ENCODE peak calls at places on chromosomes 7 and 10, in nine cellular contexts. One of them, this sample, is unnamed.

GRCh38 chr7:70679666-70680065 is 452.3 kb upstream of the GALNT17 start:
- DNase-seq in upper lobe of right lung: no peak
- DNase-seq in amniotic epithelial cell: no peak
- DNase-seq in body of pancreas: no peak
- DNase-seq in Kasumi-1: no peak
- DNase-seq in natural killer cell treated with Interleukin-12 subunit alpha and Interleukin-12 subunit beta and Interleukin-15 and Interleukin-18, amount 100 ng/mL, for 72 hours: peak
- DNase-seq in activated T-helper 9 cell treated with anti-CD3 and anti-CD28 coated beads, Interleukin-2, amount 50 U/mL, for 16 hours: no peak
- DNase-seq in substantia nigra: no peak
- DNase-seq in central memory CD4-positive, alpha-beta T cell: no peak
- DNase-seq in this sample: no peak

GRCh38 chr7:14739496-14740185 is 162.9 kb downstream of the DGKB start:
- DNase-seq in amniotic epithelial cell: no peak
- DNase-seq in upper lobe of right lung: no peak
- DNase-seq in substantia nigra: no peak
- DNase-seq in central memory CD4-positive, alpha-beta T cell: no peak
- DNase-seq in natural killer cell treated with Interleukin-12 subunit alpha and Interleukin-12 subunit beta and Interleukin-15 and Interleukin-18, amount 100 ng/mL, for 72 hours: no peak
- DNase-seq in Kasumi-1: no peak
- DNase-seq in body of pancreas: no peak
- DNase-seq in activated T-helper 9 cell treated with anti-CD3 and anti-CD28 coated beads, Interleukin-2, amount 50 U/mL, for 16 hours: no peak
- DNase-seq in this sample: no peak

GRCh38 chr7:127588697-127589482 is 679 bp downstream of the ARF5 start:
- DNase-seq in amniotic epithelial cell: peak
- DNase-seq in activated T-helper 9 cell treated with anti-CD3 and anti-CD28 coated beads, Interleukin-2, amount 50 U/mL, for 16 hours: peak
- DNase-seq in central memory CD4-positive, alpha-beta T cell: no peak
- DNase-seq in body of pancreas: peak
- DNase-seq in upper lobe of right lung: peak
- DNase-seq in Kasumi-1: peak
- DNase-seq in natural killer cell treated with Interleukin-12 subunit alpha and Interleukin-12 subunit beta and Interleukin-15 and Interleukin-18, amount 100 ng/mL, for 72 hours: no peak
- DNase-seq in substantia nigra: peak
- DNase-seq in this sample: peak

GRCh38 chr10:14740684-14741247 is 33.9 kb downstream of the FAM107B start:
- DNase-seq in Kasumi-1: peak
- DNase-seq in substantia nigra: no peak
- DNase-seq in upper lobe of right lung: no peak
- DNase-seq in body of pancreas: no peak
- DNase-seq in activated T-helper 9 cell treated with anti-CD3 and anti-CD28 coated beads, Interleukin-2, amount 50 U/mL, for 16 hours: no peak
- DNase-seq in amniotic epithelial cell: no peak
- DNase-seq in natural killer cell treated with Interleukin-12 subunit alpha and Interleukin-12 subunit beta and Interleukin-15 and Interleukin-18, amount 100 ng/mL, for 72 hours: no peak
- DNase-seq in central memory CD4-positive, alpha-beta T cell: no peak
- DNase-seq in this sample: no peak

GRCh38 chr7:85030893-85031292 is 156.0 kb downstream of the SEMA3D start:
- DNase-seq in central memory CD4-positive, alpha-beta T cell: no peak
- DNase-seq in amniotic epithelial cell: peak
- DNase-seq in body of pancreas: no peak
- DNase-seq in substantia nigra: no peak
- DNase-seq in natural killer cell treated with Interleukin-12 subunit alpha and Interleukin-12 subunit beta and Interleukin-15 and Interleukin-18, amount 100 ng/mL, for 72 hours: no peak
- DNase-seq in activated T-helper 9 cell treated with anti-CD3 and anti-CD28 coated beads, Interleukin-2, amount 50 U/mL, for 16 hours: no peak
- DNase-seq in upper lobe of right lung: no peak
- DNase-seq in Kasumi-1: peak
- DNase-seq in this sample: no peak

GRCh38 chr10:47104786-47105385 is 193.7 kb downstream of the PTPN20 start:
- DNase-seq in natural killer cell treated with Interleukin-12 subunit alpha and Interleukin-12 subunit beta and Interleukin-15 and Interleukin-18, amount 100 ng/mL, for 72 hours: no peak
- DNase-seq in central memory CD4-positive, alpha-beta T cell: no peak
- DNase-seq in body of pancreas: no peak
- DNase-seq in amniotic epithelial cell: no peak
- DNase-seq in substantia nigra: no peak
- DNase-seq in Kasumi-1: peak
- DNase-seq in upper lobe of right lung: no peak
- DNase-seq in activated T-helper 9 cell treated with anti-CD3 and anti-CD28 coated beads, Interleukin-2, amount 50 U/mL, for 16 hours: no peak
- DNase-seq in this sample: no peak

GRCh38 chr7:118762451-118762850 is 537.9 kb downstream of the ANKRD7 start:
- DNase-seq in natural killer cell treated with Interleukin-12 subunit alpha and Interleukin-12 subunit beta and Interleukin-15 and Interleukin-18, amount 100 ng/mL, for 72 hours: no peak
- DNase-seq in Kasumi-1: no peak
- DNase-seq in activated T-helper 9 cell treated with anti-CD3 and anti-CD28 coated beads, Interleukin-2, amount 50 U/mL, for 16 hours: no peak
- DNase-seq in central memory CD4-positive, alpha-beta T cell: no peak
- DNase-seq in substantia nigra: no peak
- DNase-seq in upper lobe of right lung: no peak
- DNase-seq in body of pancreas: no peak
- DNase-seq in amniotic epithelial cell: no peak
- DNase-seq in this sample: no peak

GRCh38 chr7:30522163-30522562 is 17.5 kb upstream of the GGCT start:
- DNase-seq in central memory CD4-positive, alpha-beta T cell: no peak
- DNase-seq in natural killer cell treated with Interleukin-12 subunit alpha and Interleukin-12 subunit beta and Interleukin-15 and Interleukin-18, amount 100 ng/mL, for 72 hours: no peak
- DNase-seq in upper lobe of right lung: no peak
- DNase-seq in substantia nigra: no peak
- DNase-seq in activated T-helper 9 cell treated with anti-CD3 and anti-CD28 coated beads, Interleukin-2, amount 50 U/mL, for 16 hours: no peak
- DNase-seq in Kasumi-1: no peak
- DNase-seq in body of pancreas: no peak
- DNase-seq in amniotic epithelial cell: no peak
- DNase-seq in this sample: no peak

GRCh38 chr10:78248651-78249464 is 215.2 kb downstream of the RPS24 start:
- DNase-seq in activated T-helper 9 cell treated with anti-CD3 and anti-CD28 coated beads, Interleukin-2, amount 50 U/mL, for 16 hours: no peak
- DNase-seq in natural killer cell treated with Interleukin-12 subunit alpha and Interleukin-12 subunit beta and Interleukin-15 and Interleukin-18, amount 100 ng/mL, for 72 hours: peak
- DNase-seq in substantia nigra: peak
- DNase-seq in upper lobe of right lung: no peak
- DNase-seq in central memory CD4-positive, alpha-beta T cell: no peak
- DNase-seq in amniotic epithelial cell: peak
- DNase-seq in Kasumi-1: no peak
- DNase-seq in body of pancreas: no peak
- DNase-seq in this sample: no peak

GRCh38 chr7:85287126-85287825 is 100.4 kb upstream of the SEMA3D start:
- DNase-seq in upper lobe of right lung: no peak
- DNase-seq in central memory CD4-positive, alpha-beta T cell: no peak
- DNase-seq in body of pancreas: no peak
- DNase-seq in activated T-helper 9 cell treated with anti-CD3 and anti-CD28 coated beads, Interleukin-2, amount 50 U/mL, for 16 hours: no peak
- DNase-seq in Kasumi-1: no peak
- DNase-seq in amniotic epithelial cell: no peak
- DNase-seq in natural killer cell treated with Interleukin-12 subunit alpha and Interleukin-12 subunit beta and Interleukin-15 and Interleukin-18, amount 100 ng/mL, for 72 hours: no peak
- DNase-seq in substantia nigra: no peak
- DNase-seq in this sample: no peak

GRCh38 chr10:132319853-132320669 is 11.9 kb upstream of the LRRC27 start:
- DNase-seq in upper lobe of right lung: peak
- DNase-seq in Kasumi-1: peak
- DNase-seq in amniotic epithelial cell: peak
- DNase-seq in activated T-helper 9 cell treated with anti-CD3 and anti-CD28 coated beads, Interleukin-2, amount 50 U/mL, for 16 hours: peak
- DNase-seq in substantia nigra: no peak
- DNase-seq in central memory CD4-positive, alpha-beta T cell: no peak
- DNase-seq in body of pancreas: no peak
- DNase-seq in natural killer cell treated with Interleukin-12 subunit alpha and Interleukin-12 subunit beta and Interleukin-15 and Interleukin-18, amount 100 ng/mL, for 72 hours: peak
- DNase-seq in this sample: no peak

GRCh38 chr7:125423444-125424155 is 494.0 kb upstream of the POT1 start:
- DNase-seq in upper lobe of right lung: no peak
- DNase-seq in body of pancreas: no peak
- DNase-seq in central memory CD4-positive, alpha-beta T cell: no peak
- DNase-seq in substantia nigra: no peak
- DNase-seq in amniotic epithelial cell: no peak
- DNase-seq in Kasumi-1: peak
- DNase-seq in natural killer cell treated with Interleukin-12 subunit alpha and Interleukin-12 subunit beta and Interleukin-15 and Interleukin-18, amount 100 ng/mL, for 72 hours: peak
- DNase-seq in activated T-helper 9 cell treated with anti-CD3 and anti-CD28 coated beads, Interleukin-2, amount 50 U/mL, for 16 hours: no peak
- DNase-seq in this sample: no peak

GRCh38 chr10:47349941-47350371 is 1.8 kb downstream of the RBP3 start:
- DNase-seq in substantia nigra: no peak
- DNase-seq in natural killer cell treated with Interleukin-12 subunit alpha and Interleukin-12 subunit beta and Interleukin-15 and Interleukin-18, amount 100 ng/mL, for 72 hours: peak
- DNase-seq in Kasumi-1: no peak
- DNase-seq in body of pancreas: no peak
- DNase-seq in amniotic epithelial cell: no peak
- DNase-seq in activated T-helper 9 cell treated with anti-CD3 and anti-CD28 coated beads, Interleukin-2, amount 50 U/mL, for 16 hours: no peak
- DNase-seq in upper lobe of right lung: no peak
- DNase-seq in central memory CD4-positive, alpha-beta T cell: no peak
- DNase-seq in this sample: no peak

GRCh38 chr10:130018253-130018652 is 54.2 kb upstream of the EBF3 start:
- DNase-seq in amniotic epithelial cell: no peak
- DNase-seq in substantia nigra: no peak
- DNase-seq in natural killer cell treated with Interleukin-12 subunit alpha and Interleukin-12 subunit beta and Interleukin-15 and Interleukin-18, amount 100 ng/mL, for 72 hours: no peak
- DNase-seq in central memory CD4-positive, alpha-beta T cell: no peak
- DNase-seq in upper lobe of right lung: no peak
- DNase-seq in body of pancreas: no peak
- DNase-seq in Kasumi-1: peak
- DNase-seq in activated T-helper 9 cell treated with anti-CD3 and anti-CD28 coated beads, Interleukin-2, amount 50 U/mL, for 16 hours: no peak
- DNase-seq in this sample: no peak

GRCh38 chr7:92359801-92360200 is 87.5 kb upstream of the GATAD1 start:
- DNase-seq in substantia nigra: no peak
- DNase-seq in amniotic epithelial cell: peak
- DNase-seq in central memory CD4-positive, alpha-beta T cell: no peak
- DNase-seq in upper lobe of right lung: no peak
- DNase-seq in body of pancreas: no peak
- DNase-seq in activated T-helper 9 cell treated with anti-CD3 and anti-CD28 coated beads, Interleukin-2, amount 50 U/mL, for 16 hours: no peak
- DNase-seq in Kasumi-1: no peak
- DNase-seq in natural killer cell treated with Interleukin-12 subunit alpha and Interleukin-12 subunit beta and Interleukin-15 and Interleukin-18, amount 100 ng/mL, for 72 hours: no peak
- DNase-seq in this sample: no peak

GRCh38 chr7:45402480-45403218 is 171.5 kb upstream of the ADCY1 start:
- DNase-seq in amniotic epithelial cell: peak
- DNase-seq in substantia nigra: no peak
- DNase-seq in activated T-helper 9 cell treated with anti-CD3 and anti-CD28 coated beads, Interleukin-2, amount 50 U/mL, for 16 hours: no peak
- DNase-seq in central memory CD4-positive, alpha-beta T cell: no peak
- DNase-seq in natural killer cell treated with Interleukin-12 subunit alpha and Interleukin-12 subunit beta and Interleukin-15 and Interleukin-18, amount 100 ng/mL, for 72 hours: no peak
- DNase-seq in body of pancreas: no peak
- DNase-seq in Kasumi-1: peak
- DNase-seq in upper lobe of right lung: no peak
- DNase-seq in this sample: no peak

GRCh38 chr10:110358278-110358677 is 53.6 kb upstream of the SMNDC1 start:
- DNase-seq in Kasumi-1: no peak
- DNase-seq in activated T-helper 9 cell treated with anti-CD3 and anti-CD28 coated beads, Interleukin-2, amount 50 U/mL, for 16 hours: no peak
- DNase-seq in natural killer cell treated with Interleukin-12 subunit alpha and Interleukin-12 subunit beta and Interleukin-15 and Interleukin-18, amount 100 ng/mL, for 72 hours: no peak
- DNase-seq in body of pancreas: no peak
- DNase-seq in substantia nigra: no peak
- DNase-seq in upper lobe of right lung: no peak
- DNase-seq in amniotic epithelial cell: no peak
- DNase-seq in central memory CD4-positive, alpha-beta T cell: no peak
- DNase-seq in this sample: no peak

GRCh38 chr10:21340341-21340740 is 185.1 kb downstream of the SKIDA1 start:
- DNase-seq in central memory CD4-positive, alpha-beta T cell: no peak
- DNase-seq in Kasumi-1: no peak
- DNase-seq in natural killer cell treated with Interleukin-12 subunit alpha and Interleukin-12 subunit beta and Interleukin-15 and Interleukin-18, amount 100 ng/mL, for 72 hours: no peak
- DNase-seq in amniotic epithelial cell: peak
- DNase-seq in substantia nigra: no peak
- DNase-seq in upper lobe of right lung: peak
- DNase-seq in body of pancreas: no peak
- DNase-seq in activated T-helper 9 cell treated with anti-CD3 and anti-CD28 coated beads, Interleukin-2, amount 50 U/mL, for 16 hours: no peak
- DNase-seq in this sample: no peak

GRCh38 chr7:68246189-68246633 is 1249.6 kb downstream of the TYW1 start:
- DNase-seq in natural killer cell treated with Interleukin-12 subunit alpha and Interleukin-12 subunit beta and Interleukin-15 and Interleukin-18, amount 100 ng/mL, for 72 hours: no peak
- DNase-seq in upper lobe of right lung: no peak
- DNase-seq in Kasumi-1: no peak
- DNase-seq in amniotic epithelial cell: no peak
- DNase-seq in activated T-helper 9 cell treated with anti-CD3 and anti-CD28 coated beads, Interleukin-2, amount 50 U/mL, for 16 hours: no peak
- DNase-seq in central memory CD4-positive, alpha-beta T cell: no peak
- DNase-seq in substantia nigra: no peak
- DNase-seq in body of pancreas: no peak
- DNase-seq in this sample: no peak

GRCh38 chr10:3424102-3424803 is 251.7 kb upstream of the PITRM1 start:
- DNase-seq in central memory CD4-positive, alpha-beta T cell: no peak
- DNase-seq in Kasumi-1: no peak
- DNase-seq in substantia nigra: no peak
- DNase-seq in body of pancreas: no peak
- DNase-seq in natural killer cell treated with Interleukin-12 subunit alpha and Interleukin-12 subunit beta and Interleukin-15 and Interleukin-18, amount 100 ng/mL, for 72 hours: no peak
- DNase-seq in upper lobe of right lung: no peak
- DNase-seq in activated T-helper 9 cell treated with anti-CD3 and anti-CD28 coated beads, Interleukin-2, amount 50 U/mL, for 16 hours: no peak
- DNase-seq in amniotic epithelial cell: peak
- DNase-seq in this sample: no peak

GRCh38 chr10:77501846-77502251 is 135.8 kb downstream of the KCNMA1 start:
- DNase-seq in upper lobe of right lung: no peak
- DNase-seq in amniotic epithelial cell: peak
- DNase-seq in natural killer cell treated with Interleukin-12 subunit alpha and Interleukin-12 subunit beta and Interleukin-15 and Interleukin-18, amount 100 ng/mL, for 72 hours: no peak
- DNase-seq in body of pancreas: no peak
- DNase-seq in substantia nigra: no peak
- DNase-seq in central memory CD4-positive, alpha-beta T cell: no peak
- DNase-seq in activated T-helper 9 cell treated with anti-CD3 and anti-CD28 coated beads, Interleukin-2, amount 50 U/mL, for 16 hours: no peak
- DNase-seq in Kasumi-1: no peak
- DNase-seq in this sample: no peak

GRCh38 chr7:77831481-77831880 is 32.9 kb downstream of the PHTF2 start:
- DNase-seq in upper lobe of right lung: no peak
- DNase-seq in substantia nigra: no peak
- DNase-seq in central memory CD4-positive, alpha-beta T cell: peak
- DNase-seq in Kasumi-1: no peak
- DNase-seq in natural killer cell treated with Interleukin-12 subunit alpha and Interleukin-12 subunit beta and Interleukin-15 and Interleukin-18, amount 100 ng/mL, for 72 hours: no peak
- DNase-seq in amniotic epithelial cell: no peak
- DNase-seq in body of pancreas: no peak
- DNase-seq in activated T-helper 9 cell treated with anti-CD3 and anti-CD28 coated beads, Interleukin-2, amount 50 U/mL, for 16 hours: peak
- DNase-seq in this sample: peak

GRCh38 chr7:22640269-22640668 is 86.7 kb upstream of the IL6 start:
- DNase-seq in activated T-helper 9 cell treated with anti-CD3 and anti-CD28 coated beads, Interleukin-2, amount 50 U/mL, for 16 hours: no peak
- DNase-seq in substantia nigra: no peak
- DNase-seq in central memory CD4-positive, alpha-beta T cell: no peak
- DNase-seq in body of pancreas: no peak
- DNase-seq in Kasumi-1: no peak
- DNase-seq in natural killer cell treated with Interleukin-12 subunit alpha and Interleukin-12 subunit beta and Interleukin-15 and Interleukin-18, amount 100 ng/mL, for 72 hours: no peak
- DNase-seq in amniotic epithelial cell: no peak
- DNase-seq in upper lobe of right lung: no peak
- DNase-seq in this sample: no peak

GRCh38 chr10:59675812-59676211 is 33.8 kb downstream of the SLC16A9 start:
- DNase-seq in substantia nigra: no peak
- DNase-seq in body of pancreas: peak
- DNase-seq in natural killer cell treated with Interleukin-12 subunit alpha and Interleukin-12 subunit beta and Interleukin-15 and Interleukin-18, amount 100 ng/mL, for 72 hours: no peak
- DNase-seq in central memory CD4-positive, alpha-beta T cell: no peak
- DNase-seq in amniotic epithelial cell: peak
- DNase-seq in Kasumi-1: no peak
- DNase-seq in activated T-helper 9 cell treated with anti-CD3 and anti-CD28 coated beads, Interleukin-2, amount 50 U/mL, for 16 hours: no peak
- DNase-seq in upper lobe of right lung: no peak
- DNase-seq in this sample: no peak

GRCh38 chr7:10412426-10413019 is 561.1 kb upstream of the PHF14 start:
- DNase-seq in central memory CD4-positive, alpha-beta T cell: no peak
- DNase-seq in amniotic epithelial cell: peak
- DNase-seq in body of pancreas: peak
- DNase-seq in substantia nigra: peak
- DNase-seq in Kasumi-1: peak
- DNase-seq in natural killer cell treated with Interleukin-12 subunit alpha and Interleukin-12 subunit beta and Interleukin-15 and Interleukin-18, amount 100 ng/mL, for 72 hours: no peak
- DNase-seq in activated T-helper 9 cell treated with anti-CD3 and anti-CD28 coated beads, Interleukin-2, amount 50 U/mL, for 16 hours: no peak
- DNase-seq in upper lobe of right lung: no peak
- DNase-seq in this sample: peak

GRCh38 chr10:102208311-102209035 is 17.6 kb upstream of the ELOVL3 start:
- DNase-seq in substantia nigra: no peak
- DNase-seq in Kasumi-1: no peak
- DNase-seq in natural killer cell treated with Interleukin-12 subunit alpha and Interleukin-12 subunit beta and Interleukin-15 and Interleukin-18, amount 100 ng/mL, for 72 hours: no peak
- DNase-seq in body of pancreas: no peak
- DNase-seq in central memory CD4-positive, alpha-beta T cell: no peak
- DNase-seq in amniotic epithelial cell: peak
- DNase-seq in activated T-helper 9 cell treated with anti-CD3 and anti-CD28 coated beads, Interleukin-2, amount 50 U/mL, for 16 hours: no peak
- DNase-seq in upper lobe of right lung: no peak
- DNase-seq in this sample: no peak

GRCh38 chr7:151391358-151391730 is 18.5 kb downstream of the WDR86 start:
- DNase-seq in natural killer cell treated with Interleukin-12 subunit alpha and Interleukin-12 subunit beta and Interleukin-15 and Interleukin-18, amount 100 ng/mL, for 72 hours: no peak
- DNase-seq in amniotic epithelial cell: no peak
- DNase-seq in Kasumi-1: no peak
- DNase-seq in central memory CD4-positive, alpha-beta T cell: no peak
- DNase-seq in activated T-helper 9 cell treated with anti-CD3 and anti-CD28 coated beads, Interleukin-2, amount 50 U/mL, for 16 hours: no peak
- DNase-seq in upper lobe of right lung: no peak
- DNase-seq in substantia nigra: no peak
- DNase-seq in body of pancreas: no peak
- DNase-seq in this sample: no peak

GRCh38 chr7:102426268-102427031 is 6.9 kb upstream of the ORAI2 start:
- DNase-seq in body of pancreas: no peak
- DNase-seq in activated T-helper 9 cell treated with anti-CD3 and anti-CD28 coated beads, Interleukin-2, amount 50 U/mL, for 16 hours: peak
- DNase-seq in natural killer cell treated with Interleukin-12 subunit alpha and Interleukin-12 subunit beta and Interleukin-15 and Interleukin-18, amount 100 ng/mL, for 72 hours: peak
- DNase-seq in Kasumi-1: peak
- DNase-seq in substantia nigra: peak
- DNase-seq in amniotic epithelial cell: no peak
- DNase-seq in upper lobe of right lung: peak
- DNase-seq in central memory CD4-positive, alpha-beta T cell: peak
- DNase-seq in this sample: peak

GRCh38 chr10:29239569-29240472 is 49.0 kb upstream of the LYZL1 start:
- DNase-seq in natural killer cell treated with Interleukin-12 subunit alpha and Interleukin-12 subunit beta and Interleukin-15 and Interleukin-18, amount 100 ng/mL, for 72 hours: no peak
- DNase-seq in body of pancreas: no peak
- DNase-seq in central memory CD4-positive, alpha-beta T cell: no peak
- DNase-seq in activated T-helper 9 cell treated with anti-CD3 and anti-CD28 coated beads, Interleukin-2, amount 50 U/mL, for 16 hours: no peak
- DNase-seq in Kasumi-1: peak
- DNase-seq in substantia nigra: no peak
- DNase-seq in amniotic epithelial cell: peak
- DNase-seq in upper lobe of right lung: no peak
- DNase-seq in this sample: no peak

This sample was measured in CD4-positive, alpha-beta memory T cell.